ENCODE peak calls at places on chromosome 18, in seven cellular contexts. M is lower lobe of right lung; A is neural progenitor cell; W is kidney; K is pancreas; B is CD8-positive, alpha-beta T cell; J is mammary epithelial cell. Y is an unnamed sample. For H3K4me1, the result is how much of the 10 kb centered on the place peaks cover.

GRCh38 chr18:54672846-54673475 is 81.9 kb downstream of the DYNAP start:
- DNase-seq in M (no peak), J (peak), W (no peak), B (no peak), K (no peak), A (peak), Y (no peak)

GRCh38 chr18:24429188-24429587 is 2.7 kb downstream of the IMPACT start:
- DNase-seq in K (no peak), A (no peak), W (no peak), M (no peak), J (no peak), B (no peak), Y (no peak)

GRCh38 chr18:55981712-55982475 is 393.9 kb upstream of the TCF4 start:
- DNase-seq in K (no peak), J (no peak), B (no peak), W (no peak), A (no peak), M (no peak), Y (no peak)

GRCh38 chr18:77811510-77811909 is 561.9 kb downstream of the GALR1 start:
- DNase-seq in B (no peak), J (no peak), W (peak), A (no peak), K (peak), M (no peak), Y (no peak)

GRCh38 chr18:45370190-45371010 is 244.9 kb upstream of the SLC14A2 start:
- DNase-seq in M (no peak), J (no peak), K (no peak), A (no peak), W (no peak), B (no peak), Y (no peak)

GRCh38 chr18:35935805-35936204 is 36.7 kb upstream of the RMP24 start:
- DNase-seq in A (no peak), B (no peak), J (no peak), M (no peak), K (no peak), W (no peak), Y (no peak)

GRCh38 chr18:36934884-36935283 is 106.0 kb downstream of the KIAA1328 start:
- DNase-seq in W (no peak), J (peak), M (no peak), B (no peak), A (no peak), K (no peak), Y (no peak)

GRCh38 chr18:62437520-62438329 is 85.1 kb upstream of the ZCCHC2 start:
- DNase-seq in M (peak), W (no peak), K (no peak), J (peak), B (no peak), A (no peak), Y (no peak)

GRCh38 chr18:39462436-39462835 is 1896.8 kb upstream of the CELF4 start:
- DNase-seq in J (peak), W (no peak), M (no peak), K (no peak), B (no peak), A (no peak), Y (no peak)

GRCh38 chr18:55588001-55588875 is at the start of gene TCF4:
- DNase-seq in A (peak), B (no peak), J (peak), K (peak), M (peak), W (peak), Y (peak)

GRCh38 chr18:55261253-55261652 is 302.0 kb upstream of the CCDC68 start:
- DNase-seq in J (no peak), B (no peak), K (no peak), W (no peak), A (no peak), M (no peak), Y (no peak)

DNA sequence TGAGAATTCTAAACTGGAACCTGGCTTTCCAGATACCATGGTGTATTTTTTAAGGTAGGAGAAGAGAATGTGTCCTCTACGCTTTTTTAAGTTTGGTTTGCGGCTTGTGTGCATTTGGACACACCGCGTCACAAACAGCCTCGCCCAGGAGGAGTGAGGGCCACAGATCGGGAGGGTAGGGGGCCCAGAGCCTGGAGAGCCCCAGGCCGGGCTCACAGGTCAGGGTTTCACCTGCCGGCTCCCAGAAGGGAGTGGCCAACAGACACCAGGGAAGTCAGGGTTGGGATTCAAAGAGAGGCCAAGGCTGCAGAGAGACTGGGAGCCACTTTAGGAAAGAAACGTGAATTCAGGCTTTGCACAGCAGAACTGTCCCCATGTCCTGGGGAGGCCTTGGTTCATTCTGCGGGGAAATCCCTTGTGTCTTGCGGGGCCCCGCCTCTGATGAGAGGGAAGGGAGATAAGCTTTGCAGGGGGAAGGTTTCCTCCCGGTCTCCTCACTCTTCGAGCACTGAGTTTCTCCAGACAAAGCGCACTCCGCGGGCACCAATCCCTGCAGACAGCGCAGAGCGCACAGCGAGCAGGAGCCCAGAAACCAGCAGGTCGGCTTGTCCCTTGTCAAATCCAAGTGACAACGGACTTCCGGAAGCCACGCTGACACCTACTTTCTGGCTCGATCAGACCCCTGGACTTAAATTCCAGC is 2.0 kb upstream of the TUBB6 start:
- DNase-seq in K (no peak), J (no peak), B (no peak), M (no peak), A (peak), W (no peak), Y (no peak)
- H3K4me3 ChIP-seq in K (no peak), J (no peak), B (no peak), M (no peak), A (peak), W (no peak), Y (no peak)

GRCh38 chr18:65623686-65624085 is 127.1 kb upstream of the CDH7 start:
- DNase-seq in W (no peak), A (no peak), K (no peak), M (no peak), B (no peak), J (no peak), Y (no peak)

DNA sequence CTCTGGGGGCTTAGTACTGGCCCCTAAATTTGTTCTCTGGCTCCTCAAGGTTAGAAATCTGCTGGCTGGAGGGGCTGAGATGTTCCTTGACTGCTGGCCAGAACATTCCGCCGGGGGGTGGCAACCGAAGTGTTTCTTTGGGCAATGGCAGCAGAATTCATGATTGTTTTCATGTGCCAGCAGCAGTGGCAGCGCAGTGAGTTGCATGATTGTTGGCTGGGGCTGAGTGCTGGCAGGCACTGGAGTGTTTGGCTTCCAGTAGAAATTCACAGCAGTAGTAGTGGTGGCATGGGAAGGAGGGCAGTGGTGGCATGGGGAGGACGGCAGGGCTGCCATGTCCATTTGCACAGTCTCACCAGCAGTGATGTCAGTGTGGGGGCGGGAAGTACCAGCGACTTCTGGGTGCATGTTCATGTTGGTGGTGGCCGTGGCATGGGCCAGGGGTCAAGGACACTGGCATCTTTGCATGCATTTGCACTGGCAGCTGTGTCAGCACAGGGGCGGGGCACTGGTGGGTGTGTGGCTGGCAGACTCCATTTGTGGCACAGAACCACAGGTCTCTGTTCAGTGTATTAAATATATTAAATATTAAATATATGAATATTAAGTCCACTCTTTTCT is 130.6 kb upstream of the CDH7 start:
- DNase-seq in B (no peak), W (peak), K (no peak), M (no peak), A (no peak), J (no peak), Y (no peak)
- H3K4me1 ChIP-seq in B (under half), W (under half), K (under half), M (under half), A (under half), J (under half), Y (under half)

DNA sequence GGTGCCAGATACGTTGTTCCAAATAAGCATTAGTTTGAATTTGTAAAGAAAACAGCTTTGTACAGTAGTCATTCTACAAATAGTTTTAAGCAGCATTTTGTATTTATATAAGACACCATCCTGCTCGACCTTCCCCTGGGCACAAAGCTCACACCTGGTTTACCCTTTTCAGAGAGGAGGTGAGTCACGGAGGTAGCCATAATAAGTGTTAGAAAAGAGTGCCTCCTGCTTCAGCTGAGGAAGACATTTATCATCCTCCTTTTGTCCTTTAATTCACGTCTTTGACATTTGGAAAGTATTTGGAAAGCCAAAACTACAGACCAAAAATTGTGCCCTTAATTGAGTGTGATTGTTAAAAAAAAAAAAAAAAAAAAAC is 6.8 kb downstream of the RAB12 start:
- DNase-seq in M (no peak), W (no peak), B (no peak), K (no peak), A (no peak), J (peak), Y (no peak)
- H3K4me3 ChIP-seq in M (no peak), W (no peak), B (no peak), K (no peak), A (no peak), J (no peak), Y (no peak)

GRCh38 chr18:76446746-76447267 is 48.2 kb downstream of the ZNF516 start:
- DNase-seq in K (no peak), B (no peak), M (no peak), J (no peak), W (no peak), A (no peak), Y (no peak)

GRCh38 chr18:76450452-76450851 is 44.6 kb downstream of the ZNF516 start:
- DNase-seq in K (no peak), B (no peak), A (no peak), M (no peak), J (no peak), W (no peak), Y (no peak)

GRCh38 chr18:76447268-76447890 is 47.7 kb downstream of the ZNF516 start:
- DNase-seq in J (no peak), M (peak), W (no peak), K (no peak), A (no peak), B (no peak), Y (no peak)

GRCh38 chr18:76449110-76449453 is 46.0 kb downstream of the ZNF516 start:
- DNase-seq in K (no peak), W (no peak), M (peak), A (no peak), J (no peak), B (no peak), Y (peak)

DNA sequence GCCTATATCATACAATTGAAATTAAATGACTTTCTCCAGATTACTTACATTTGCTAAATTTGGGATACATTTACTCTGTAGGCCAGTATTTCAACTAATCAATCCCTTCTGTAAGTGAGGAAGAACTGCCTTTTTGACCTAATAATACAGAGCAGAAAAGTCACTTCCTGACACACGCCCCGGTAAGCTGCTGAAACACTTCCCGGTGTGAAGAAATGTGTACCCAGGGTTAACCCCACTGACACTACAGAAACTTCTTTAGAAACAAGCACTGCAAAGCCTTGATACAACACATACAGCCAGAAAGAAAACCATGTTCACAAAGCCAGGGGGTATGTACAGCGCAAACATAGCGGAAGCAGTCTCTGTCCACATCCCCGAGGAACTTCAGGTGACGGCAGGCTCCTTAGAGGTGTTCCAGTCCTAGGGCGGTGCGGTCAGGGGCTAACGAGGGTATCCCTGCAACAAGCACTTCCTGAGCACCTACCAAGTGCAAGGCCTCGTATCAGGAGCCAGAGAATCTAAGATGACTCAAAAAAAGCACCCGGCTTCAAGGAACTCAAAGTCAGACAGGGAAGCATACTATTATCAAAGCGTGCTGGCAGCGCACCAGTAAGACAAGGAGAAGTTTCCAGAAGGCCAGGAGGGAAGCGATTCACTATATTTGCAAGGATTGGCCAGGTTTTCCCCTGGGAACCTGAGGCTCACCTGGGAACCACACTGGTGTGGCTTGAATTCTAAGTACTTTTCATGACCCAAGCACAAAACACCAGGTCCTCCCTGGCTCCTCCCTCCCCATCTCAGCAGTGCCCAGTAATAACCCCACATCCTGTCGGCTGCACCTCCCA is 46.6 kb downstream of the ZNF516 start:
- DNase-seq in M (peak), A (no peak), K (no peak), J (no peak), W (no peak), B (no peak), Y (peak)
- H3K4me1 ChIP-seq in M (under half), A (half or more), K (under half), J (under half), W (under half), B (under half), Y (under half)

GRCh38 chr18:74549591-74550104 is 15.3 kb downstream of the CNDP1 start:
- DNase-seq in B (no peak), J (no peak), K (no peak), M (no peak), W (no peak), A (no peak), Y (no peak)

GRCh38 chr18:74550886-74551285 is 16.6 kb downstream of the CNDP1 start:
- DNase-seq in B (no peak), W (no peak), K (no peak), J (no peak), A (no peak), M (no peak), Y (no peak)

GRCh38 chr18:74544898-74545297 is 10.6 kb downstream of the CNDP1 start:
- DNase-seq in M (no peak), W (no peak), J (no peak), K (no peak), A (no peak), B (no peak), Y (no peak)

GRCh38 chr18:74546007-74546406 is 11.7 kb downstream of the CNDP1 start:
- DNase-seq in W (no peak), J (no peak), M (no peak), A (no peak), B (no peak), K (no peak), Y (no peak)

GRCh38 chr18:74546751-74547530 is 12.6 kb downstream of the CNDP1 start:
- DNase-seq in B (no peak), A (no peak), J (peak), K (no peak), W (no peak), M (no peak), Y (no peak)
- H3K4me3 ChIP-seq in B (no peak), A (no peak), J (no peak), K (no peak), W (no peak), M (no peak), Y (no peak)